ENCODE peak calls at places on chromosomes 2 and 18, in five cellular contexts. W is CD8-positive, alpha-beta memory T cell; V is pancreas; B is gastrocnemius medialis; U is brain microvascular endothelial cell. O is an unnamed sample.

GRCh38 chr2:34547340-34547739 is 948.2 kb upstream of the FAM98A start:
- DNase-seq in U (no peak), V (peak; percentile 41), W (no peak), B (no peak), O (no peak)

GRCh38 chr2:175140332-175140731 is 27.7 kb downstream of the ATF2 start:
- DNase-seq in W (no peak), B (no peak), V (no peak), U (no peak), O (no peak)

GRCh38 chr2:241853651-241854341 is 4.9 kb downstream of the PDCD1 start:
- DNase-seq in U (peak; percentile 43), V (peak; percentile 77), W (peak; percentile 46), B (peak; percentile 13), O (no peak)

GRCh38 chr2:85189606-85190270 is 56.5 kb downstream of the TCF7L1 start:
- DNase-seq in V (no peak), W (no peak), U (no peak), B (no peak), O (peak; percentile 54)

GRCh38 chr18:46301081-46301480 is 196.9 kb downstream of the HAUS1 start:
- DNase-seq in U (no peak), B (no peak), W (no peak), V (no peak), O (no peak)

GRCh38 chr18:10036479-10036878 is 122.7 kb downstream of the VAPA start:
- DNase-seq in W (no peak), U (no peak), B (no peak), V (no peak), O (no peak)

GRCh38 chr2:215002500-215002899 is 135.9 kb downstream of the ABCA12 start:
- DNase-seq in U (peak; percentile 35), B (no peak), W (no peak), V (no peak), O (no peak)

GRCh38 chr2:151239624-151240023 is 22.0 kb downstream of the RBM43 start:
- DNase-seq in U (no peak), W (no peak), V (no peak), B (no peak), O (no peak)

GRCh38 chr2:134763164-134763710 is 44.4 kb upstream of the TMEM163 start:
- DNase-seq in U (no peak), V (no peak), W (no peak), B (no peak), O (no peak)

GRCh38 chr2:69242651-69243051 is 144.4 kb downstream of the GFPT1 start:
- DNase-seq in W (no peak), V (no peak), U (no peak), B (no peak), O (no peak)

GRCh38 chr18:24014986-24015896 is 687 bp downstream of the TTC39C start:
- DNase-seq in V (peak; percentile 80), W (peak; percentile 65), U (peak; percentile 45), B (peak; percentile 22), O (peak; percentile 19)

GRCh38 chr18:79481041-79481790 is 85.5 kb downstream of the NFATC1 start:
- DNase-seq in B (no peak), V (peak; percentile 39), W (peak; percentile 34), U (no peak), O (no peak)

GRCh38 chr18:67710639-67711038 is 194.1 kb upstream of the DSEL start:
- DNase-seq in U (peak; percentile 8), V (no peak), W (no peak), B (no peak), O (no peak)

GRCh38 chr2:47629501-47630460 is 153.2 kb upstream of the MSH6 start:
- DNase-seq in B (no peak), V (no peak), W (no peak), U (no peak), O (no peak)

GRCh38 chr2:239128706-239129105 is 272.1 kb downstream of the HDAC4 start:
- DNase-seq in W (no peak), B (no peak), U (no peak), V (peak; percentile 33), O (no peak)

GRCh38 chr2:189037518-189037917 is 63.3 kb downstream of the COL3A1 start:
- DNase-seq in U (no peak), B (no peak), V (no peak), W (no peak), O (no peak)

GRCh38 chr18:44679912-44680270 is 797 bp upstream of the SETBP1 start:
- DNase-seq in B (peak; percentile 70), U (no peak), W (peak; percentile 57), V (peak; percentile 81), O (peak; percentile 21)

GRCh38 chr18:10381951-10382350 is 72.5 kb upstream of the APCDD1 start:
- DNase-seq in V (no peak), B (no peak), U (no peak), W (no peak), O (no peak)

GRCh38 chr2:134107402-134107801 is 146.5 kb upstream of the MGAT5 start:
- DNase-seq in V (no peak), W (no peak), U (no peak), B (no peak), O (no peak)

GRCh38 chr2:207184768-207185167 is 19.0 kb upstream of the KLF7 start:
- DNase-seq in U (no peak), W (no peak), B (no peak), V (no peak), O (no peak)
- H3K27ac ChIP-seq in U (no peak overlapping the region), W (no peak overlapping the region), B (no peak overlapping the region), V (no peak overlapping the region), O (no peak overlapping the region)

GRCh38 chr2:30374380-30374779 is 72.7 kb upstream of the LCLAT1 start:
- DNase-seq in W (no peak), V (no peak), U (no peak), B (no peak), O (no peak)
- H3K27ac ChIP-seq in W (no peak overlapping the region), V (no peak overlapping the region), U (no peak overlapping the region), B (no peak overlapping the region), O (no peak overlapping the region)

GRCh38 chr2:25215948-25216679 is 47.7 kb upstream of the POMC start:
- DNase-seq in B (peak; percentile 50), W (peak; percentile 92), U (no peak), V (peak; percentile 77), O (no peak)
- H3K27ac ChIP-seq in B (peak overlapping the region; percentile 60), W (no peak overlapping the region), U (no peak overlapping the region), V (peak overlapping the region; percentile 60), O (peak overlapping the region; percentile 62)

GRCh38 chr2:884027-884748 is 66.5 kb upstream of the SNTG2 start:
- DNase-seq in V (no peak), B (no peak), W (no peak), U (no peak), O (no peak)
- H3K27ac ChIP-seq in V (no peak overlapping the region), B (no peak overlapping the region), W (no peak overlapping the region), U (no peak overlapping the region), O (no peak overlapping the region)

GRCh38 chr18:70420151-70420898 is 131.5 kb downstream of the SOCS6 start:
- DNase-seq in U (peak; percentile 26), B (no peak), W (no peak), V (no peak), O (no peak)
- H3K27ac ChIP-seq in U (peak overlapping the region; percentile 69), B (no peak overlapping the region), W (no peak overlapping the region), V (peak overlapping the region; percentile 2), O (no peak overlapping the region)

GRCh38 chr18:55857961-55858360 is 270.0 kb upstream of the TCF4 start:
- DNase-seq in U (no peak), B (no peak), W (no peak), V (no peak), O (no peak)

GRCh38 chr18:55857409-55857808 is 269.4 kb upstream of the TCF4 start:
- DNase-seq in B (no peak), V (no peak), U (no peak), W (no peak), O (no peak)

GRCh38 chr18:55861266-55861665 is 273.3 kb upstream of the TCF4 start:
- DNase-seq in V (no peak), U (peak; percentile 49), B (no peak), W (no peak), O (peak; percentile 46)

GRCh38 chr18:55858661-55859111 is 270.7 kb upstream of the TCF4 start:
- DNase-seq in W (no peak), V (no peak), U (peak; percentile 9), B (no peak), O (no peak)

GRCh38 chr18:55859116-55859515 is 271.1 kb upstream of the TCF4 start:
- DNase-seq in W (no peak), B (no peak), V (no peak), U (peak; percentile 10), O (no peak)
- H3K27ac ChIP-seq in W (no peak overlapping the region), B (no peak overlapping the region), V (no peak overlapping the region), U (peak overlapping the region; percentile 8), O (peak overlapping the region; percentile 40)

GRCh38 chr2:21803550-21803949 is 679.8 kb downstream of the TDRD15 start:
- DNase-seq in B (no peak), W (no peak), U (no peak), V (no peak), O (no peak)
- H3K27ac ChIP-seq in B (no peak overlapping the region), W (no peak overlapping the region), U (no peak overlapping the region), V (no peak overlapping the region), O (no peak overlapping the region)